ENCODE peak calls at places on chromosomes 11 and 22, in eight cellular contexts. N, Q, R, E, C, J, Y and W are unnamed samples.

GRCh38 chr11:76291576-76292526 is 85.5 kb upstream of the WNT11 start:
- DNase-seq in N (no peak), Q (no peak), R (no peak), E (no peak), C (peak), J (no peak), Y (no peak), W (no peak)

GRCh38 chr11:61189933-61190332 is 13.4 kb upstream of the PGA3 start:
- DNase-seq in N (no peak), Q (no peak), R (no peak), E (no peak), C (no peak), J (no peak), Y (no peak), W (no peak)

GRCh38 chr11:77375114-77375513 is 73.6 kb upstream of the GDPD4 start:
- DNase-seq in N (no peak), Q (peak), R (peak), E (no peak), C (no peak), J (no peak), Y (no peak), W (no peak)

GRCh38 chr22:30309981-30310672 is 16.6 kb downstream of the TBC1D10A start:
- DNase-seq in N (no peak), Q (peak), R (peak), E (no peak), C (no peak), J (no peak), Y (no peak), W (no peak)

GRCh38 chr22:20632082-20632481 is 124.7 kb downstream of the MED15 start:
- DNase-seq in N (no peak), Q (no peak), R (no peak), E (no peak), C (no peak), J (no peak), Y (no peak), W (no peak)

GRCh38 chr11:94650756-94651155 is 83.6 kb downstream of the PIWIL4 start:
- DNase-seq in N (peak), Q (peak), R (peak), E (peak), C (peak), J (peak), Y (no peak), W (peak)

GRCh38 chr22:37210041-37210803 is 2.1 kb downstream of the SSTR3 start:
- DNase-seq in N (no peak), Q (no peak), R (no peak), E (no peak), C (no peak), J (no peak), Y (no peak), W (no peak)

GRCh38 chr11:8201524-8202365 is 32.9 kb upstream of the RIC3 start:
- DNase-seq in N (no peak), Q (no peak), R (no peak), E (no peak), C (peak), J (no peak), Y (no peak), W (peak)

GRCh38 chr11:123454060-123454651 is 24.1 kb downstream of the GRAMD1B start:
- DNase-seq in N (no peak), Q (peak), R (peak), E (no peak), C (no peak), J (no peak), Y (no peak), W (no peak)

GRCh38 chr22:49372530-49373288 is 455.0 kb downstream of the BRD1 start:
- DNase-seq in N (no peak), Q (no peak), R (no peak), E (no peak), C (peak), J (no peak), Y (no peak), W (peak)

GRCh38 chr11:46690702-46691101 is 9.7 kb downstream of the ARHGAP1 start:
- DNase-seq in N (no peak), Q (no peak), R (no peak), E (no peak), C (no peak), J (no peak), Y (no peak), W (no peak)

GRCh38 chr22:37559901-37560681 is at the start of gene CDC42EP1:
- DNase-seq in N (peak), Q (peak), R (peak), E (no peak), C (peak), J (peak), Y (no peak), W (peak)

GRCh38 chr11:67264886-67265632 is 1.2 kb upstream of the GRK2 start:
- DNase-seq in N (no peak), Q (no peak), R (no peak), E (no peak), C (no peak), J (no peak), Y (no peak), W (no peak)

GRCh38 chr11:46895821-46896220 is 22.5 kb downstream of the LRP4 start:
- DNase-seq in N (peak), Q (no peak), R (peak), E (no peak), C (peak), J (peak), Y (no peak), W (no peak)

GRCh38 chr22:46783721-46784120 is 21.3 kb downstream of the TBC1D22A start:
- DNase-seq in N (no peak), Q (peak), R (no peak), E (no peak), C (no peak), J (no peak), Y (no peak), W (no peak)

GRCh38 chr11:134995746-134996145 is 583.7 kb upstream of the B3GAT1 start:
- DNase-seq in N (no peak), Q (no peak), R (no peak), E (no peak), C (peak), J (no peak), Y (no peak), W (no peak)

GRCh38 chr11:93169950-93170561 is 27.7 kb downstream of the SLC36A4 start:
- DNase-seq in N (no peak), Q (peak), R (peak), E (no peak), C (no peak), J (no peak), Y (no peak), W (no peak)

GRCh38 chr11:30605036-30605435 is 18.9 kb upstream of the MPPED2 start:
- DNase-seq in N (no peak), Q (no peak), R (no peak), E (no peak), C (no peak), J (no peak), Y (no peak), W (no peak)

GRCh38 chr11:76588455-76589325 is 81.9 kb downstream of the LRRC32 start:
- DNase-seq in N (peak), Q (peak), R (peak), E (no peak), C (peak), J (peak), Y (no peak), W (no peak)

GRCh38 chr11:82720267-82720666 is 13.4 kb downstream of the FAM181B start:
- DNase-seq in N (no peak), Q (no peak), R (no peak), E (no peak), C (no peak), J (no peak), Y (no peak), W (no peak)

GRCh38 chr11:35292290-35292689 is 127.1 kb downstream of the SLC1A2 start:
- DNase-seq in N (no peak), Q (no peak), R (no peak), E (no peak), C (no peak), J (no peak), Y (no peak), W (no peak)

GRCh38 chr11:119491753-119492455 is 68.9 kb upstream of the THY1 start:
- DNase-seq in N (no peak), Q (peak), R (peak), E (no peak), C (peak), J (no peak), Y (no peak), W (no peak)

GRCh38 chr11:9565822-9566560 is 7.5 kb upstream of the WEE1 start:
- DNase-seq in N (no peak), Q (peak), R (peak), E (peak), C (peak), J (no peak), Y (no peak), W (no peak)

GRCh38 chr11:35232961-35233360 is 94.0 kb downstream of the CD44 start:
- DNase-seq in N (no peak), Q (no peak), R (no peak), E (no peak), C (no peak), J (no peak), Y (no peak), W (no peak)

GRCh38 chr11:67027483-67027930 is 4.6 kb downstream of the SYT12 start:
- DNase-seq in N (no peak), Q (no peak), R (no peak), E (no peak), C (no peak), J (no peak), Y (no peak), W (no peak)

GRCh38 chr11:19605500-19606371 is 106.9 kb upstream of the NAV2 start:
- DNase-seq in N (no peak), Q (peak), R (peak), E (peak), C (no peak), J (no peak), Y (no peak), W (no peak)

GRCh38 chr11:120391854-120392253 is 55.6 kb downstream of the ARHGEF12 start:
- DNase-seq in N (no peak), Q (no peak), R (no peak), E (no peak), C (no peak), J (no peak), Y (no peak), W (no peak)

GRCh38 chr11:47524200-47524874 is 28.6 kb downstream of the CELF1 start:
- DNase-seq in N (peak), Q (no peak), R (no peak), E (no peak), C (no peak), J (peak), Y (no peak), W (no peak)

GRCh38 chr11:116649268-116649667 is 123.5 kb downstream of the BUD13 start:
- DNase-seq in N (no peak), Q (no peak), R (no peak), E (no peak), C (no peak), J (no peak), Y (no peak), W (no peak)

GRCh38 chr11:110989734-110990133 is 255.8 kb upstream of the POU2AF2 start:
- DNase-seq in N (no peak), Q (peak), R (peak), E (peak), C (no peak), J (no peak), Y (no peak), W (no peak)

GRCh38 chr11:130421199-130421585 is 7.2 kb downstream of the ADAMTS8 start:
- DNase-seq in N (no peak), Q (no peak), R (no peak), E (no peak), C (no peak), J (no peak), Y (no peak), W (no peak)

GRCh38 chr11:11155962-11156815 is 196.9 kb downstream of the CSNK2A3 start:
- DNase-seq in N (no peak), Q (peak), R (no peak), E (no peak), C (peak), J (peak), Y (peak), W (no peak)

GRCh38 chr11:57446055-57446454 is 14.3 kb upstream of the RTN4RL2 start:
- DNase-seq in N (no peak), Q (no peak), R (no peak), E (no peak), C (no peak), J (no peak), Y (no peak), W (no peak)

GRCh38 chr22:29710922-29711593 is 8.7 kb upstream of the CABP7 start:
- DNase-seq in N (peak), Q (no peak), R (peak), E (no peak), C (no peak), J (peak), Y (no peak), W (no peak)

GRCh38 chr11:102846292-102846691 is 2.9 kb upstream of the MMP3 start:
- DNase-seq in N (no peak), Q (no peak), R (no peak), E (no peak), C (no peak), J (no peak), Y (no peak), W (no peak)

GRCh38 chr11:19429108-19429760 is 188.5 kb upstream of the E2F8 start:
- DNase-seq in N (no peak), Q (no peak), R (no peak), E (no peak), C (no peak), J (no peak), Y (no peak), W (no peak)

GRCh38 chr11:32962016-32962415 is 53.7 kb upstream of the DEPDC7 start:
- DNase-seq in N (no peak), Q (peak), R (peak), E (peak), C (no peak), J (no peak), Y (no peak), W (no peak)

GRCh38 chr11:122113836-122114235 is 2.2 kb downstream of the BLID start:
- DNase-seq in N (no peak), Q (peak), R (peak), E (no peak), C (no peak), J (no peak), Y (no peak), W (no peak)
- TF ChIP-seq CTCF in N (no peak), Q (no peak), R (no peak), E (no peak), C (no peak), J (no peak), Y (no peak), W (no peak)

GRCh38 chr11:2824851-2825250 is 60.7 kb downstream of the CDKN1C start:
- DNase-seq in N (peak), Q (no peak), R (no peak), E (no peak), C (no peak), J (no peak), Y (no peak), W (no peak)

GRCh38 chr11:2827256-2827655 is 58.3 kb downstream of the CDKN1C start:
- DNase-seq in N (peak), Q (peak), R (no peak), E (no peak), C (no peak), J (peak), Y (no peak), W (no peak)

GRCh38 chr11:2825886-2826678 is 59.5 kb downstream of the CDKN1C start:
- DNase-seq in N (peak), Q (peak), R (peak), E (peak), C (no peak), J (peak), Y (no peak), W (no peak)

GRCh38 chr11:2826679-2827056 is 58.9 kb downstream of the CDKN1C start:
- DNase-seq in N (peak), Q (no peak), R (no peak), E (no peak), C (no peak), J (no peak), Y (no peak), W (no peak)

DNA sequence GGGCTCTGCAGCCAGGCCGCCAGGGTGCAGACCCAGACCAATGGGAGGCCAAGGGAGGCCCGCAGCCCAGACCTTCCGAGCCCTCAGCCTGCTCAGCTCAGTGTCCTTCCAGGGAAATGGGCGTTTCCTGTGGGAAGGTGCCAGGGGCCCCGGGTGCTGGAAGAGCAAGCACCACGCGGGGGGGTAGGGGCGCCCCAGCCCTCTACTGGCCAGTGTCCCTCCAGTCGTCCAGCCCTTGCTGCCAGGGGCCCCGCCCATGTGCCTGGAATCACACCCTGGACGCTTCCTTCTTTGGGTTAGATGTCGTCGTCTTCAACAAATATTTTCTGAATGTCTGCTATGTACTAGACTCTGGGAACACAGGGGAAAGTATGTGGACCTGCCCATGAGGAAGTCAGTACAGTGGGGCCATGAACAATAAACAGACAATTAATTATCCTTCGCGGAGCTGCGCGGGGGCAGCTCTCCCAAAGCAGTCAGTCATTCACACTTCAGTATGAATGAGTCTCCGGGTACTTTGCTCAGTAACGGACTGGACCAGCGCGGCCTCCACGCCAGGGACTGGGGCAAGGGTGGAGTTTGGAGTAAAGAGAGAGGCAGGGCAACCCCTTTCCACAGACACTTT is 60.2 kb downstream of the CDKN1C start:
- DNase-seq in N (peak), Q (peak), R (peak), E (peak), C (no peak), J (peak), Y (no peak), W (no peak)
- TF ChIP-seq CTCF in N (peak), Q (no peak), R (peak), E (peak), C (no peak), J (no peak), Y (no peak), W (no peak)

DNA sequence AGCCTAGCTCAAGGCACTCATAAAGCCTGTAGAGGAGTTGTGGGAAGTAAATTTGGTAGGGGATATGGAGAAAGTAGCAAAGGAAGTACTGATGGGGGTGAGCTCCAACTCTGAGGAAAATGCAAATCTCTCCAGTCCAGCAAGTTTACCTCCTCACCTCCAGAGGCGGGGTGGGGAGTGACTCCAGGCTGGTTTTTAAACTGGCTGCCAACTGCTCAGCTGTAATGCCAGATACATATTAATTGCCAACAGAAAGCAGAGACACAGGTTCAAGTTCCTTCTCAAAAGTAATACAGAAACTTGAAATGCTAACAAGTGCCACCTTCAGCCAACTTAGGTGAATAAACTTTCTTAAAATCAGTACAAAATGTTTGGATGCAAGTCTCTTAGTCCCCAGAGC is 436.2 kb upstream of the CCDC90B start:
- DNase-seq in N (no peak), Q (no peak), R (no peak), E (no peak), C (peak), J (no peak), Y (no peak), W (no peak)
- TF ChIP-seq CTCF in N (no peak), Q (no peak), R (no peak), E (no peak), C (no peak), J (no peak), Y (no peak), W (no peak)

GRCh38 chr22:43222987-43223386 is 36.1 kb upstream of the TTLL12 start:
- DNase-seq in N (no peak), Q (no peak), R (no peak), E (no peak), C (no peak), J (no peak), Y (no peak), W (no peak)

GRCh38 chr22:43217285-43218030 is 30.5 kb upstream of the TTLL12 start:
- DNase-seq in N (no peak), Q (no peak), R (no peak), E (no peak), C (peak), J (no peak), Y (no peak), W (no peak)

GRCh38 chr22:43218786-43219185 is 31.9 kb upstream of the TTLL12 start:
- DNase-seq in N (no peak), Q (no peak), R (no peak), E (no peak), C (no peak), J (no peak), Y (no peak), W (no peak)

GRCh38 chr22:43222281-43222680 is 35.3 kb upstream of the TTLL12 start:
- DNase-seq in N (peak), Q (no peak), R (no peak), E (no peak), C (no peak), J (peak), Y (no peak), W (no peak)

GRCh38 chr22:43220625-43221380 is 33.9 kb upstream of the TTLL12 start:
- DNase-seq in N (no peak), Q (no peak), R (no peak), E (no peak), C (no peak), J (no peak), Y (no peak), W (no peak)
- TF ChIP-seq CTCF in N (no peak), Q (no peak), R (no peak), E (no peak), C (no peak), J (no peak), Y (no peak), W (no peak)

GRCh38 chr11:64355078-64355940 is 3.7 kb upstream of the RPS6KA4 start:
- DNase-seq in N (peak), Q (peak), R (peak), E (no peak), C (peak), J (peak), Y (peak), W (no peak)

GRCh38 chr11:64357446-64357845 is 1.5 kb upstream of the RPS6KA4 start:
- DNase-seq in N (no peak), Q (no peak), R (no peak), E (no peak), C (peak), J (no peak), Y (no peak), W (no peak)

GRCh38 chr11:64357904-64358535 is 942 bp upstream of the RPS6KA4 start:
- DNase-seq in N (no peak), Q (no peak), R (peak), E (no peak), C (peak), J (no peak), Y (no peak), W (no peak)

GRCh38 chr11:64358536-64358906 is 441 bp upstream of the RPS6KA4 start:
- DNase-seq in N (no peak), Q (no peak), R (no peak), E (no peak), C (no peak), J (no peak), Y (no peak), W (no peak)

GRCh38 chr11:64356498-64357411 is 2.2 kb upstream of the RPS6KA4 start:
- DNase-seq in N (no peak), Q (peak), R (peak), E (no peak), C (peak), J (no peak), Y (peak), W (no peak)
- TF ChIP-seq CTCF in N (peak), Q (peak), R (peak), E (peak), C (peak), J (peak), Y (peak), W (peak)